ENCODE peak calls at places on chromosomes 4 and X, in ten cellular contexts. O, Z, C, A, L, X, N, W, U and F are unnamed samples.

GRCh38 chr4:106369456-106370060 is 980 bp upstream of the GIMD1 start:
- DNase-seq in L (peak; percentile 74), O (peak; percentile 53), U (peak; percentile 79), W (peak; percentile 86), N (peak; percentile 43), C (peak; percentile 3), Z (peak; percentile 28), X (peak; percentile 51), A (peak; percentile 75), F (peak; percentile 35)

GRCh38 chr4:143437937-143438336 is 75.6 kb upstream of the SMARCA5 start:
- DNase-seq in A (no peak), C (no peak), N (no peak), O (no peak), W (no peak), U (no peak), Z (no peak), X (no peak), L (no peak), F (no peak)

GRCh38 chrX:134396174-134396573 is 63.8 kb upstream of the HPRT1 start:
- DNase-seq in U (no peak), L (peak; percentile 18), A (no peak), O (no peak), X (no peak), C (no peak), N (no peak), Z (peak; percentile 2), W (peak; percentile 33), F (no peak)

GRCh38 chr4:113979157-113979972 is at the start of gene ARSJ:
- DNase-seq in O (no peak), A (peak; percentile 76), N (peak; percentile 37), X (peak; percentile 65), U (peak; percentile 32), Z (no peak), C (peak; percentile 34), L (peak; percentile 59), W (peak; percentile 81), F (no peak)

GRCh38 chr4:1156069-1156468 is 16.3 kb downstream of the SPON2 start:
- DNase-seq in Z (no peak), N (no peak), O (no peak), A (no peak), U (no peak), L (no peak), X (no peak), W (no peak), C (no peak), F (no peak)

GRCh38 chrX:46447384-46447783 is 97.8 kb downstream of the ZNF674 start:
- DNase-seq in O (no peak), X (no peak), N (no peak), U (no peak), W (no peak), C (no peak), A (no peak), Z (no peak), L (peak; percentile 9), F (no peak)

GRCh38 chrX:45187731-45188130 is 12.9 kb downstream of the DIPK2B start:
- DNase-seq in L (no peak), X (no peak), N (no peak), A (no peak), Z (no peak), C (no peak), O (no peak), U (no peak), W (peak; percentile 1), F (no peak)

GRCh38 chr4:53656421-53656981 is 65.2 kb upstream of the LNX1 start:
- DNase-seq in A (no peak), Z (no peak), C (no peak), O (no peak), L (no peak), W (peak; percentile 67), X (no peak), N (no peak), U (no peak), F (no peak)

GRCh38 chr4:83075696-83076095 is 38.8 kb downstream of the PLAC8 start:
- DNase-seq in C (no peak), L (no peak), U (no peak), A (no peak), X (no peak), Z (no peak), W (peak; percentile 86), N (no peak), O (no peak), F (no peak)

GRCh38 chr4:176653406-176654220 is 139.1 kb downstream of the VEGFC start:
- DNase-seq in L (peak; percentile 5), X (no peak), N (no peak), W (no peak), U (no peak), Z (no peak), C (no peak), A (no peak), O (no peak), F (no peak)

GRCh38 chrX:17689971-17690409 is 47.3 kb upstream of the SCML1 start:
- DNase-seq in L (peak; percentile 38), A (peak; percentile 72), Z (peak; percentile 29), N (peak; percentile 66), U (peak; percentile 16), O (peak; percentile 64), X (peak; percentile 47), C (peak; percentile 33), W (peak; percentile 75), F (no peak)

DNA sequence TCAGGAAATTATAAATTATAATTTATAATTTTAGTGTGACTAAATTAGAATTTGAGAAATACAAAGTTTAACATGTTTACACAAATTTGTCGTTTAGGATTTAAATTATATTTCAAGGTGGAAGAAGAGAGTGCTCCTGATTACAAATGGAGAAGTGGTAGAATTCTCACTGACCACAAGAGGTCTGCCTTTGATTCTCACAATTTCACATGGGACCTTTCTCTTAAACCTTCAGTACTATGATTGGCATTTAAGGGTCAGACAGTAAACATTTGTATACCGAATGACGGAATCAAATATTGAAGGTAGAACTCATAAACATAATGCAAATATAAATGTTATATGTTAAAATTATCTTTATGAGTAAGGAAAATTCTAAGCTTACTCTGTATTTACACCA is 171.7 kb downstream of the SLIT2 start:
- DNase-seq in W (no peak), Z (no peak), U (no peak), A (no peak), N (no peak), C (no peak), O (no peak), X (no peak), L (no peak), F (no peak)
- TF ChIP-seq CTCF in W (no peak), Z (no peak), U (no peak), A (no peak), N (no peak), C (no peak), O (no peak), X (no peak), L (no peak), F (no peak)

GRCh38 chrX:128805236-128805635 is 718.1 kb downstream of the SMARCA1 start:
- DNase-seq in Z (no peak), L (no peak), N (no peak), W (no peak), O (no peak), X (no peak), A (no peak), U (no peak), C (no peak), F (no peak)

GRCh38 chrX:128804828-128805227 is 718.5 kb downstream of the SMARCA1 start:
- DNase-seq in N (no peak), Z (no peak), W (no peak), U (no peak), O (no peak), L (no peak), X (no peak), C (no peak), A (no peak), F (no peak)

GRCh38 chrX:128800138-128800537 is 723.2 kb downstream of the SMARCA1 start:
- DNase-seq in O (no peak), N (no peak), L (no peak), W (no peak), C (no peak), A (no peak), X (no peak), Z (no peak), U (no peak), F (no peak)
- TF ChIP-seq CTCF in O (no peak), N (no peak), L (no peak), W (no peak), C (no peak), A (no peak), X (no peak), Z (no peak), U (no peak), F (no peak)

DNA sequence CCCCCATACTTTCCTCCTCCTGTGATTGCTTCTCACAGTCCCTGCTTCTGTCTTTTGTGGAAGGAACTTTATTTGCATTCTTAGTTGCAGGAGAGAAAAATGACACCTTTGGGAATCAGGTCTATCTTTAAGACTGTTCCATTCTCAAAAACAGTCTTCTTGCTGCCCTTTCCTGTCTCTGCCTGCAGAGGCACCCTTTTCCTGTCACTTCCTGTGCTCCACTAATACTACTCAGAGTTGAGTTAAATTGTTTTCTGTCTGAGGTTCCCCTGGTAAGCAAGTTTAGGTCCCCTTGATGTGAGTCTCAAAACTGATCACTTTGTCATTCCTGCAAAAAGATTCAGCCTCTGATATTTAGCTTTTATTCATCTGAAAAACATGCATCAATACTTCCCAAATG is 208.8 kb upstream of the CLNK start:
- DNase-seq in N (peak; percentile 1), A (no peak), X (no peak), U (no peak), O (no peak), W (no peak), C (no peak), L (peak; percentile 20), Z (peak; percentile 9), F (no peak)
- TF ChIP-seq CTCF in N (no peak), A (peak; percentile 75), X (no peak), U (peak; percentile 62), O (peak; percentile 9), W (no peak), C (no peak), L (peak; percentile 65), Z (peak; percentile 31), F (peak; percentile 74)

GRCh38 chr4:80026080-80026479 is 46.9 kb downstream of the ANTXR2 start:
- DNase-seq in L (peak; percentile 17), N (no peak), C (no peak), X (no peak), W (no peak), Z (no peak), A (peak; percentile 15), O (no peak), U (no peak), F (no peak)
- TF ChIP-seq CTCF in L (no peak), N (no peak), C (no peak), X (no peak), W (no peak), Z (no peak), A (peak; percentile 41), O (no peak), U (no peak), F (peak; percentile 9)

GRCh38 chr4:43556262-43556661 is 663.7 kb downstream of the GRXCR1 start:
- DNase-seq in Z (no peak), W (no peak), X (no peak), U (no peak), O (no peak), L (no peak), N (no peak), C (no peak), A (no peak), F (no peak)
- TF ChIP-seq CTCF in Z (no peak), W (no peak), X (no peak), U (no peak), O (no peak), L (no peak), N (no peak), C (no peak), A (no peak), F (no peak)

GRCh38 chr4:139085141-139085540 is 69.6 kb downstream of the NOCT start:
- DNase-seq in Z (peak; percentile 19), X (no peak), O (no peak), A (no peak), L (peak; percentile 47), U (no peak), C (no peak), N (no peak), W (peak; percentile 48), F (no peak)
- TF ChIP-seq CTCF in Z (peak; percentile 8), X (no peak), O (no peak), A (peak; percentile 24), L (peak; percentile 15), U (peak; percentile 21), C (no peak), N (no peak), W (no peak), F (no peak)